ENCODE peak calls at places on chromosome 21, in nine cellular contexts. O is LoVo; Q is omental fat pad; E is NCI-H1694; P is tibial artery; S is activated naive CD4-positive, alpha-beta T cell treated with anti-CD3 and anti-CD28 coated beads, Interleukin-2, amount 10 ng/mL, durations not matched to agents 7 days and 5 days; Y is stimulated activated CD4-positive, alpha-beta T cell treated with anti-CD3 and anti-CD28 coated beads, Interleukin-4, amount 100 ng/mL, for 24 hours; F is AG10803; B is germinal center. M is an unnamed sample.

GRCh38 chr21:31335957-31336738 is 7.9 kb downstream of the TIAM1 start:
- DNase-seq in P (no peak), S (no peak), Q (no peak), O (peak), Y (peak), B (no peak), F (peak), E (peak), M (peak)

GRCh38 chr21:25887646-25888321 is 153.0 kb downstream of the GABPA start:
- DNase-seq in P (no peak), B (no peak), F (no peak), S (no peak), Y (no peak), E (no peak), Q (no peak), O (no peak), M (no peak)

GRCh38 chr21:42521384-42521783 is 7.7 kb downstream of the SLC37A1 start:
- DNase-seq in Q (no peak), F (no peak), S (no peak), O (no peak), P (no peak), B (no peak), Y (no peak), E (no peak), M (no peak)

GRCh38 chr21:16476056-16476850 is 746.5 kb downstream of the USP25 start:
- DNase-seq in S (no peak), O (no peak), P (no peak), B (no peak), Y (no peak), E (no peak), F (no peak), Q (no peak), M (no peak)

GRCh38 chr21:36845790-36846189 is 120.7 kb downstream of the HLCS start:
- DNase-seq in F (no peak), Q (no peak), P (no peak), Y (no peak), S (no peak), E (no peak), O (no peak), B (no peak), M (no peak)

GRCh38 chr21:45768741-45769049 is 125.2 kb downstream of the PCBP3 start:
- DNase-seq in Q (no peak), P (no peak), O (no peak), S (peak), F (no peak), E (no peak), Y (no peak), B (no peak), M (no peak)

GRCh38 chr21:31347435-31348032 is 3.5 kb upstream of the TIAM1 start:
- DNase-seq in Y (no peak), P (no peak), F (peak), O (peak), S (no peak), Q (no peak), B (no peak), E (peak), M (no peak)

GRCh38 chr21:32590130-32590529 is 4.8 kb upstream of the TCP10L start:
- DNase-seq in F (no peak), Y (no peak), S (no peak), E (no peak), P (no peak), O (no peak), B (no peak), Q (no peak), M (no peak)

GRCh38 chr21:18529253-18529652 is 125.7 kb upstream of the TMPRSS15 start:
- DNase-seq in B (no peak), F (peak), O (no peak), S (no peak), Q (no peak), P (no peak), E (no peak), Y (no peak), M (no peak)

GRCh38 chr21:26061437-26061836 is 109.1 kb downstream of the APP start:
- DNase-seq in E (peak), F (peak), P (no peak), B (no peak), S (no peak), Y (no peak), Q (no peak), O (no peak), M (no peak)

GRCh38 chr21:46229133-46229922 is 754 bp upstream of the LSS start:
- DNase-seq in P (no peak), E (no peak), F (no peak), S (no peak), Y (no peak), Q (no peak), B (peak), O (no peak), M (peak)

GRCh38 chr21:44929242-44929798 is 8.6 kb upstream of the ITGB2 start:
- DNase-seq in O (no peak), S (no peak), B (no peak), P (no peak), Q (no peak), E (no peak), Y (no peak), F (no peak), M (no peak)

GRCh38 chr21:34147835-34148804 is 74.7 kb downstream of the MRPS6 start:
- DNase-seq in Q (no peak), S (no peak), Y (no peak), F (peak), P (no peak), E (no peak), B (no peak), O (no peak), M (no peak)

GRCh38 chr21:29822064-29822463 is 117.7 kb downstream of the GRIK1 start:
- DNase-seq in F (no peak), Q (no peak), S (no peak), O (no peak), B (no peak), E (no peak), Y (no peak), P (no peak), M (no peak)

GRCh38 chr21:18877932-18878331 is 474.3 kb upstream of the TMPRSS15 start:
- DNase-seq in S (no peak), Q (no peak), Y (no peak), B (no peak), F (no peak), P (no peak), O (no peak), E (no peak), M (no peak)

GRCh38 chr21:42565886-42566523 is 52.4 kb downstream of the SLC37A1 start:
- DNase-seq in Y (no peak), O (no peak), P (peak), F (no peak), S (peak), B (no peak), Q (no peak), E (no peak), M (no peak)

GRCh38 chr21:41965447-41966340 is 11.9 kb upstream of the C2CD2 start:
- DNase-seq in S (no peak), B (no peak), O (no peak), E (no peak), P (no peak), Q (no peak), F (no peak), Y (no peak), M (peak)

GRCh38 chr21:44984792-44985440 is 45.1 kb downstream of the SLX9 start:
- DNase-seq in O (no peak), Q (no peak), Y (no peak), B (no peak), S (no peak), F (no peak), P (peak), E (no peak), M (peak)

GRCh38 chr21:41859297-41859980 is 19.7 kb downstream of the PRDM15 start:
- DNase-seq in Y (no peak), E (no peak), Q (no peak), S (no peak), P (no peak), O (no peak), B (no peak), F (no peak), M (no peak)

GRCh38 chr21:40696246-40696645 is 150.7 kb downstream of the DSCAM start:
- DNase-seq in O (no peak), B (no peak), Q (no peak), Y (no peak), P (no peak), F (no peak), S (no peak), E (no peak), M (no peak)

GRCh38 chr21:37060296-37060695 is 12.6 kb downstream of the PIGP start:
- DNase-seq in Y (peak), O (peak), B (no peak), E (peak), S (no peak), P (peak), Q (no peak), F (peak), M (peak)

GRCh38 chr21:31484219-31484618 is 140.2 kb upstream of the TIAM1 start:
- DNase-seq in P (no peak), E (no peak), B (no peak), Q (no peak), S (no peak), Y (no peak), O (no peak), F (no peak), M (no peak)